ENCODE peak calls at places on chromosomes 5 and 9, in ten cellular contexts. U is activated effector memory CD4-positive, alpha-beta T cell treated with Interleukin-2 at 50 U/mL for 16 hours; G is DMS 273 treated with DMSO at 0.1 percent for 48 hours; K is activated naive CD8-positive, alpha-beta T cell treated with anti-CD3 and anti-CD28 coated beads, Interleukin-2, amount 50 U/mL, for 24 hours; B is mammary epithelial cell; D is neural crest cell; W is GM12892; I is hippocampal formation; L is CD4-positive, alpha-beta memory T cell; V is endodermal cell. Z is an unnamed sample.

GRCh38 chr5:41519801-41520200 is 9.4 kb upstream of the PLCXD3 start:
- DNase-seq in U (no peak), G (no peak), V (no peak), D (no peak), I (no peak), L (no peak), W (no peak), K (no peak), B (no peak), Z (no peak)

GRCh38 chr9:14313378-14313940 is 482 bp downstream of the NFIB start:
- DNase-seq in D (peak), V (peak), K (no peak), B (no peak), W (no peak), U (no peak), I (no peak), L (no peak), G (no peak), Z (no peak)

GRCh38 chr5:112551437-112552018 is 132.5 kb upstream of the EPB41L4A start:
- DNase-seq in G (peak), B (peak), L (peak), K (peak), I (peak), D (peak), V (peak), W (no peak), U (no peak), Z (peak)

GRCh38 chr9:130847306-130848217 is 12.5 kb downstream of the ABL1 start:
- DNase-seq in W (no peak), I (no peak), D (no peak), G (no peak), U (no peak), B (peak), L (no peak), V (peak), K (no peak), Z (no peak)

GRCh38 chr9:2340046-2340760 is 281.4 kb upstream of the VLDLR start:
- DNase-seq in G (no peak), B (peak), K (no peak), U (no peak), I (no peak), D (no peak), V (no peak), W (no peak), L (no peak), Z (no peak)

GRCh38 chr5:88140863-88141694 is 127.6 kb downstream of the TMEM161B start:
- DNase-seq in L (peak), K (peak), G (peak), D (peak), V (peak), I (peak), U (peak), W (peak), B (peak), Z (peak)

GRCh38 chr9:111542497-111543254 is 17.7 kb downstream of the ZNF483 start:
- DNase-seq in V (no peak), G (no peak), U (no peak), W (no peak), L (no peak), I (no peak), B (no peak), K (no peak), D (no peak), Z (no peak)

GRCh38 chr5:89353837-89354551 is 471.0 kb upstream of the MEF2C start:
- DNase-seq in K (no peak), L (no peak), D (no peak), V (no peak), W (no peak), B (no peak), G (no peak), I (no peak), U (no peak), Z (no peak)

GRCh38 chr5:154642499-154643245 is 112.5 kb upstream of the LARP1 start:
- DNase-seq in B (peak), K (no peak), D (no peak), V (no peak), G (no peak), I (no peak), W (no peak), L (no peak), U (no peak), Z (peak)

GRCh38 chr9:5441043-5441442 is 3.3 kb upstream of the PLGRKT start:
- DNase-seq in B (peak), I (no peak), W (no peak), L (no peak), D (no peak), K (no peak), G (no peak), V (no peak), U (no peak), Z (no peak)

GRCh38 chr5:56319281-56320242 is 86.4 kb upstream of the ANKRD55 start:
- DNase-seq in L (no peak), V (no peak), D (no peak), B (peak), K (no peak), I (no peak), U (no peak), G (no peak), W (no peak), Z (no peak)

GRCh38 chr5:5658226-5658625 is 235.7 kb downstream of the ICE1 start:
- DNase-seq in I (no peak), B (no peak), K (no peak), W (no peak), D (no peak), U (no peak), V (no peak), L (no peak), G (no peak), Z (no peak)

GRCh38 chr5:158977642-158978041 is 122.1 kb downstream of the EBF1 start:
- DNase-seq in V (no peak), G (no peak), D (no peak), K (no peak), U (no peak), W (no peak), I (no peak), B (no peak), L (no peak), Z (no peak)

GRCh38 chr5:109516385-109516784 is 106.6 kb upstream of the PJA2 start:
- DNase-seq in W (no peak), L (no peak), K (no peak), I (no peak), G (no peak), U (no peak), D (no peak), V (no peak), B (no peak), Z (no peak)

GRCh38 chr9:5587024-5587423 is 41.9 kb upstream of the RIC1 start:
- DNase-seq in W (no peak), B (peak), K (peak), L (no peak), I (no peak), G (no peak), D (no peak), V (no peak), U (no peak), Z (no peak)

GRCh38 chr9:127923771-127924170 is 6.8 kb downstream of the PIP5KL1 start:
- DNase-seq in D (no peak), V (no peak), G (no peak), B (peak), W (no peak), L (no peak), U (no peak), I (no peak), K (no peak), Z (no peak)

GRCh38 chr9:126591922-126592321 is 21.8 kb upstream of the LMX1B start:
- DNase-seq in L (no peak), B (no peak), W (no peak), D (no peak), V (no peak), K (no peak), U (no peak), I (no peak), G (no peak), Z (no peak)

GRCh38 chr5:116778611-116779010 is 204.0 kb upstream of the SEMA6A start:
- DNase-seq in G (no peak), W (no peak), B (no peak), U (no peak), L (no peak), I (no peak), D (no peak), V (no peak), K (no peak), Z (no peak)

GRCh38 chr9:110192531-110193326 is 15.2 kb downstream of the C9orf152 start:
- DNase-seq in B (no peak), L (no peak), I (no peak), U (no peak), D (no peak), W (no peak), G (no peak), V (no peak), K (no peak), Z (no peak)

GRCh38 chr9:94627287-94627686 is 12.0 kb downstream of the FBP1 start:
- DNase-seq in W (no peak), V (peak), U (no peak), K (no peak), L (no peak), G (no peak), D (no peak), B (no peak), I (no peak), Z (no peak)

GRCh38 chr5:10233505-10233904 is 16.2 kb downstream of the ATPSCKMT start:
- DNase-seq in D (peak), V (peak), L (no peak), K (no peak), W (no peak), I (no peak), G (no peak), U (no peak), B (peak), Z (peak)

GRCh38 chr9:68927165-68927564 is 86.7 kb downstream of the PRKACG start:
- DNase-seq in V (no peak), U (no peak), D (no peak), W (no peak), B (no peak), L (no peak), G (no peak), K (no peak), I (no peak), Z (no peak)

GRCh38 chr5:97266576-97266975 is 83.5 kb upstream of the RIOK2 start:
- DNase-seq in B (no peak), I (no peak), U (no peak), V (no peak), D (no peak), K (no peak), L (no peak), W (no peak), G (no peak), Z (no peak)

GRCh38 chr9:81519816-81520215 is 169.5 kb downstream of the TLE1 start:
- DNase-seq in G (no peak), D (no peak), W (no peak), L (no peak), I (no peak), B (no peak), U (no peak), V (no peak), K (no peak), Z (no peak)

GRCh38 chr5:150488519-150489357 is 19.2 kb upstream of the NDST1 start:
- DNase-seq in D (no peak), I (peak), L (no peak), K (no peak), U (no peak), W (no peak), G (no peak), V (no peak), B (no peak), Z (no peak)

Z was measured in Caco-2.